ENCODE peak calls at places on chromosome 22, in four cellular contexts. P is NB4, B is epithelial cell of esophagus, U is AG09309. Q is an unnamed sample.

GRCh38 chr22:50146440-50147228 is 23.9 kb upstream of the PANX2 start:
- DNase-seq in P (peak), B (peak), U (peak), Q (no peak)

GRCh38 chr22:30270841-30271240 is 4.2 kb upstream of the OSM start:
- DNase-seq in P (no peak), B (no peak), U (no peak), Q (no peak)

GRCh38 chr22:26579331-26579886 is 10.5 kb downstream of the TPST2 start:
- DNase-seq in P (peak), B (no peak), U (no peak), Q (peak)

GRCh38 chr22:43876866-43877509 is 14.7 kb upstream of the SULT4A1 start:
- DNase-seq in P (no peak), B (no peak), U (no peak), Q (no peak)

GRCh38 chr22:24106385-24107381 is 74.6 kb upstream of the SUSD2 start:
- DNase-seq in P (peak), B (no peak), U (no peak), Q (peak)

GRCh38 chr22:21104126-21104691 is 58.5 kb downstream of the LRRC74B start:
- DNase-seq in P (no peak), B (no peak), U (no peak), Q (no peak)

GRCh38 chr22:27399161-27399560 is 402.4 kb downstream of the MN1 start:
- DNase-seq in P (no peak), B (no peak), U (no peak), Q (no peak)

GRCh38 chr22:29167032-29167911 is 38.4 kb upstream of the EMID1 start:
- DNase-seq in P (peak), B (no peak), U (no peak), Q (peak)

GRCh38 chr22:37198290-37199102 is 10.4 kb upstream of the C1QTNF6 start:
- DNase-seq in P (peak), B (peak), U (no peak), Q (peak)

GRCh38 chr22:29477919-29478318 is 2.1 kb upstream of the NEFH start:
- DNase-seq in P (no peak), B (no peak), U (no peak), Q (no peak)

GRCh38 chr22:29284196-29284595 is 16.1 kb downstream of the EWSR1 start:
- DNase-seq in P (no peak), B (no peak), U (no peak), Q (no peak)

GRCh38 chr22:30309981-30310672 is 16.6 kb downstream of the TBC1D10A start:
- DNase-seq in P (peak), B (peak), U (no peak), Q (peak)

GRCh38 chr22:48761546-48761945 is 1066.1 kb downstream of the BRD1 start:
- DNase-seq in P (no peak), B (no peak), U (no peak), Q (no peak)

GRCh38 chr22:38069372-38070249 is 12.4 kb downstream of the PICK1 start:
- DNase-seq in P (peak), B (no peak), U (peak), Q (no peak)

GRCh38 chr22:27718186-27719032 is 83.1 kb downstream of the MN1 start:
- DNase-seq in P (peak), B (peak), U (peak), Q (no peak)

GRCh38 chr22:35641494-35642120 is 6.6 kb upstream of the APOL6 start:
- DNase-seq in P (no peak), B (no peak), U (no peak), Q (no peak)

GRCh38 chr22:18060646-18061620 is 16.9 kb upstream of the PEX26 start:
- DNase-seq in P (no peak), B (peak), U (no peak), Q (no peak)

GRCh38 chr22:17109113-17109865 is 11.9 kb downstream of the TMEM121B start:
- DNase-seq in P (peak), B (no peak), U (no peak), Q (no peak)

GRCh38 chr22:23207786-23208325 is 27.5 kb downstream of the BCR start:
- DNase-seq in P (no peak), B (no peak), U (no peak), Q (peak)

GRCh38 chr22:39517470-39517869 is 2.9 kb upstream of the ATF4 start:
- DNase-seq in P (no peak), B (no peak), U (no peak), Q (no peak)

GRCh38 chr22:39518996-39519680 is 1.2 kb upstream of the ATF4 start:
- DNase-seq in P (no peak), B (no peak), U (no peak), Q (peak)

GRCh38 chr22:39519681-39520053 is 695 bp upstream of the ATF4 start:
- DNase-seq in P (no peak), B (peak), U (no peak), Q (peak)

GRCh38 chr22:39520054-39520873 is at the start of gene ATF4:
- DNase-seq in P (peak), B (peak), U (peak), Q (peak)

DNA sequence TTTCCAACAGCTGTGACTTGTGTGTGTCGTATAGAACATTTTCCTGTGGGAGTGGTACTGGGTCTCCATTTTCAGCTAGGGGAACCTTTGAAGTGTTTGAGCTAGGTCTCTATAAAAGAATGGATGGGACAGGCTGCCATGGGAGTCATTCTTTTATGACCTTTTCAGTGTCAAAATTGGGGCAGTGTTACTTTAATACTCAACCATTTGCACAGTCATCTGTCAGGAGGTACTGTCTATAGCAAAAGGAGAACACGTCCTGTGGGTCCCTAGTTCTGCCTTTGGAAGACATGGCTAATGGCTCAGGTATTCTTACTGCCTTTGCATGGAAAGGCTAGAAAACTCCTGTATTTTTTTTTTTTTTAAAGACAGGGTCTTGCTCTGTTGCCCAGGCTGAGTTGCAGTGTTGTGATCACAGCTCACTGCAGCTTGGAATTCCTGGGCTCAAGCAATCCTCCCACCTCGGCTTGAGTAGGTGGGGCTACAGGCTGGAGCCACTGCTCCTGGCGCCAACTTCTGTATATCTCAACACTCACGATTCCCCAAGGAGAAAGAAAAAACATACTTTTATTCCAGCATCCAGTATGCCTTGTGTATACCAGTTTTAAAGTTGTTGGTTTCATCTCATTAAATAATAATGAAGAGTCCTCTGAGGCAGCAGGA is 2.1 kb upstream of the ATF4 start:
- DNase-seq in P (no peak), B (no peak), U (no peak), Q (no peak)
- H3K4me3 ChIP-seq in P (peak), B (no peak), U (no peak), Q (no peak)

DNA sequence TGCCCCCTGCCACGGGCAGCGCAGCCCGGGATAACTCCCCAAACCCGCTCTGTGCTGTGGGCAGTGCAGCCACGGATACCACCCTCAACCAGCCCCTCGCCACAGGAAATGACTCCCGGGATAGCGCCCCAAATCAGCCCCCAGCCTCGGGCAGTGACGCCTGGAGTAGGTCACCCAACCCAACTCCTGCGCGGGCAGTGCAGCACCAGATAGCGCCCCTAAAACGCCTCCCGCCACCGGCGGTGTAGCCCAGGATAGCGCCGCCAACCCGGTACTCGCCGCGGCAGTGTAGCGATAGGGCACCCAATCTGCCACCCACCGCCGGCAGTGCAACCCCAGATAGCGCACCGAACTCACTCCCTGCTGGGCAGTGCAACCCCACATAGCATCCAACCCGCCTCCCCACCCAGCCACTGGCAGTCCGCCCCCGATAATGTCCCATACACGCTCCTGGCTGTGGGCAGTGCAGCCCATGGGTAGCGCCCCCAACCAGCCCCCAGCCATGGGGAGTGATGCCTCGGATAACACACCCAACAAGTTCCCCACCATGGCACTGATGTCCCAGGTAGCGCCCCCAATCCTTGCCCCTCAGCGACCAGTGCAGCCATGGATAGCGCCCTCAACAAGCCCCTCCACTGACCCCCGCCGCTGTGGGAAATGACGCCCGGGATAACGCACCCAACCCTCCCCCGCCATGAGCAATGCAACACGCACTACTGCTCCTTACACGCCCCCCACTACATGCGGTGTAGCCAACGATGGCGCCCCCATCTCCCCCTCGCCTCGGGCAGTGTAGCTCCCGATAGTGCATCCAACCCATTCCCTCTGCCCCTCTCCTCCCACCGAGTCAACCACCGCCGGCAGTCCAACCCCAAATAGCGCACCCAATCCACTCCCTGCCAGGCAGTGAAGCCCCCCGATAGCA is 1.4 kb downstream of the RFPL2 start:
- DNase-seq in P (peak), B (no peak), U (no peak), Q (no peak)
- H3K4me3 ChIP-seq in P (peak), B (no peak), U (no peak), Q (no peak)

GRCh38 chr22:19892249-19892879 is 37.7 kb upstream of the GNB1L start:
- DNase-seq in P (peak), B (no peak), U (no peak), Q (no peak)
- H3K4me3 ChIP-seq in P (no peak), B (no peak), U (no peak), Q (no peak)

GRCh38 chr22:46674367-46674781 is 54.2 kb downstream of the GRAMD4 start:
- DNase-seq in P (no peak), B (no peak), U (no peak), Q (peak)
- H3K4me3 ChIP-seq in P (no peak), B (no peak), U (no peak), Q (no peak)

GRCh38 chr22:41561335-41561734 is 525 bp downstream of the CSDC2 start:
- DNase-seq in P (no peak), B (no peak), U (no peak), Q (no peak)

GRCh38 chr22:41563051-41563711 is 2.4 kb downstream of the CSDC2 start:
- DNase-seq in P (peak), B (peak), U (no peak), Q (no peak)

GRCh38 chr22:41561788-41562187 is 978 bp downstream of the CSDC2 start:
- DNase-seq in P (no peak), B (no peak), U (no peak), Q (no peak)

GRCh38 chr22:41564563-41564962 is 3.8 kb downstream of the CSDC2 start:
- DNase-seq in P (no peak), B (peak), U (no peak), Q (no peak)

DNA sequence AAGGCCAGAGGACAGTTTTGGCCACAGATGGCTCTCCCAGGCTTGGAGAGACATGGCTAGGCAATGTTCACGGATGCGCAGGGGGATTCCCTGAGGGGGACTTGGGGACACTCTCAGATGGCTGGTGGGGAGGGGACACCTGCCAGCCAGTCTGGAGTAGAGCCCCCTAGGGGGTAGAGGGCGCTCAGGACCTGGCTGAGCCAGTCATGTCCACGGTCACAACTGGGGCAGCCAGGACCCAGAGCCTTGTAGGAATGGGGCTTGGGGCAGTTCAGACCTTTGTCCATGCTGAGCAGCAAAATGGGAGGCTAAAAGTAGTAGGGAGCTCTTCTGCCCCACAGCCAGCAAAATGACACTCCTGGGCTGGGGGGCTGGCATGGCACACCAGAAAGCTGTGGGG is 1.7 kb downstream of the CSDC2 start:
- DNase-seq in P (no peak), B (no peak), U (no peak), Q (no peak)
- H3K4me3 ChIP-seq in P (no peak), B (no peak), U (no peak), Q (no peak)

DNA sequence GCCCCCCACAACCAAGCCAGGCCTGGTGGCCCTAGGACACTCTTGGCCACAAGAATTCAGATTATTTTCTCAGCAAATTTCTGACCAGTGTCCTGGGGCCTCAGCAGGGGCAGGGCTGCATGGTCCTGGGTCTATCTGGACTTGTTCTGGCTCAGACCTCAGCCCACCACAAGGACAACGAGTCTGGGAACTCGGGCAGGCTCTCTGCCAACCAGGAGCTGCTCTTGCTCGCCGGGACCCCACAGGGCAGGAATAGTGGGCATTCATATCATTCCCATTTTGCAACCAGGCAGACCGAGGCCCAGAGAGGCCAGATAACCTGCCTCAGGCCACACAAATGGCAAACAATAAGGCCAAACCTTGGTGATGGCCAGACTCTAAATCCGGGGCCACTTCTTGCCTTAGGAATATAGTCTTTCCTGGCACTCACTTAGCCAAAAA is 75.4 kb upstream of the WNT7B start:
- DNase-seq in P (no peak), B (no peak), U (no peak), Q (no peak)
- H3K4me3 ChIP-seq in P (no peak), B (peak), U (peak), Q (no peak)

DNA sequence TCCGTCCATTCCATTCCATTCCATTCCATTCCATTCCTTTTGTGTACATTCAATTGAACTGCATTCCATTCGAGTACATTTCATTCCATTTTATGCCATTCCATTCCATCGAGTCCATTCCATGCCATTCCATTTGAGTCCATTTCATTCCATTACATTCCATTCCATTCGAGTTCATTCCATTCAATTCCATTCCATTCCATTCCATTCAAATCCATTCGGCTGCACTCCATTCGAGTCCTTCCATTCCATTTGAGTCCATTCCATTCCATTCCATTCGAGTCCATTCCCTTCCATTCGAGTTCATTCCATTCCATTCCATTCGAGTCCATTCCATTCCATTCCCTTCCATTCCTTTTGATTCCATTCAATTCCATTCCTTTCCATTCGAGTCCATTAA is 4800.6 kb upstream of the OR11H1 start:
- DNase-seq in P (no peak), B (no peak), U (no peak), Q (no peak)
- H3K4me3 ChIP-seq in P (no peak), B (no peak), U (no peak), Q (no peak)

GRCh38 chr22:41801886-41802285 is 1.4 kb downstream of the CCDC134 start:
- DNase-seq in P (no peak), B (no peak), U (no peak), Q (peak)
- H3K4me3 ChIP-seq in P (peak), B (peak), U (no peak), Q (peak)